ENCODE peak calls at places on chromosomes 12 and 14, in four cellular contexts. D, A, X and P are unnamed samples.

GRCh38 chr12:13342971-13343370 is 146.4 kb downstream of the EMP1 start:
- DNase-seq in D (no peak), A (no peak), X (no peak), P (no peak)

GRCh38 chr14:32038876-32039275 is 38.2 kb upstream of the ARHGAP5 start:
- DNase-seq in D (no peak), A (no peak), X (no peak), P (peak)

GRCh38 chr12:89657090-89657489 is 51.5 kb downstream of the ATP2B1 start:
- DNase-seq in D (no peak), A (no peak), X (no peak), P (no peak)

GRCh38 chr12:66804555-66804954 is 125.7 kb upstream of the GRIP1 start:
- DNase-seq in D (no peak), A (no peak), X (no peak), P (no peak)

GRCh38 chr14:69034612-69035262 is 55.6 kb upstream of the ACTN1 start:
- DNase-seq in D (no peak), A (no peak), X (no peak), P (peak)

GRCh38 chr12:76554411-76555225 is 5.0 kb downstream of the OSBPL8 start:
- DNase-seq in D (no peak), A (no peak), X (no peak), P (no peak)

GRCh38 chr12:12201274-12201758 is 65.5 kb downstream of the LRP6 start:
- DNase-seq in D (no peak), A (no peak), X (peak), P (peak)

GRCh38 chr12:48580831-48581230 is 11.0 kb upstream of the LALBA start:
- DNase-seq in D (no peak), A (no peak), X (no peak), P (no peak)

GRCh38 chr12:62191747-62192485 is 68.3 kb upstream of the USP15 start:
- DNase-seq in D (no peak), A (no peak), X (no peak), P (no peak)

GRCh38 chr12:28235017-28235416 is 44.8 kb downstream of the CCDC91 start:
- DNase-seq in D (no peak), A (no peak), X (no peak), P (no peak)

GRCh38 chr12:24754690-24755638 is 193.9 kb downstream of the BCAT1 start:
- DNase-seq in D (no peak), A (no peak), X (no peak), P (peak)

GRCh38 chr12:90020006-90020405 is 311.4 kb upstream of the ATP2B1 start:
- DNase-seq in D (no peak), A (no peak), X (no peak), P (peak)

GRCh38 chr14:79278798-79279644 is 932.3 kb downstream of the DIO2 start:
- DNase-seq in D (no peak), A (peak), X (no peak), P (peak)

GRCh38 chr12:65229441-65229840 is 49.0 kb upstream of the MSRB3 start:
- DNase-seq in D (no peak), A (no peak), X (no peak), P (peak)

GRCh38 chr14:34081576-34082136 is 130.8 kb upstream of the EGLN3 start:
- DNase-seq in D (no peak), A (peak), X (no peak), P (peak)

GRCh38 chr12:25960176-25960575 is 1.7 kb downstream of the RASSF8 start:
- DNase-seq in D (no peak), A (peak), X (no peak), P (peak)

GRCh38 chr14:49550284-49551184 is 35.6 kb downstream of the RPS29 start:
- DNase-seq in D (no peak), A (no peak), X (peak), P (peak)

GRCh38 chr12:92299744-92300143 is 154.1 kb upstream of the BTG1 start:
- DNase-seq in D (no peak), A (no peak), X (no peak), P (no peak)

GRCh38 chr14:90405755-90406154 is 8.9 kb downstream of the CALM1 start:
- DNase-seq in D (no peak), A (no peak), X (no peak), P (no peak)

GRCh38 chr12:26298785-26299621 is 103.6 kb downstream of the SSPN start:
- DNase-seq in D (peak), A (peak), X (peak), P (peak)

GRCh38 chr12:103241184-103241583 is 254.6 kb downstream of the C12orf42 start:
- DNase-seq in D (no peak), A (no peak), X (no peak), P (no peak)

GRCh38 chr14:52951730-52952481 is 1.1 kb upstream of the FERMT2 start:
- DNase-seq in D (no peak), A (peak), X (peak), P (peak)

GRCh38 chr12:48060474-48060873 is 45.4 kb downstream of the SENP1 start:
- DNase-seq in D (no peak), A (no peak), X (no peak), P (no peak)

GRCh38 chr12:41486718-41487117 is 298.6 kb downstream of the PDZRN4 start:
- DNase-seq in D (no peak), A (no peak), X (no peak), P (peak)
- TF ChIP-seq ELK1 in D (no peak), A (no peak), X (no peak), P (no peak)

GRCh38 chr12:97985834-97986233 is 523.2 kb downstream of the RMST start:
- DNase-seq in D (no peak), A (no peak), X (no peak), P (no peak)
- TF ChIP-seq RAD21 in D (no peak), A (no peak), X (no peak), P (no peak)

GRCh38 chr12:46300906-46301305 is 32.1 kb upstream of the SLC38A1 start:
- DNase-seq in D (no peak), A (no peak), X (no peak), P (peak)
- TF ChIP-seq ELK1 in D (no peak), A (no peak), X (no peak), P (no peak)

GRCh38 chr12:59737725-59738463 is 142.1 kb downstream of the SLC16A7 start:
- DNase-seq in D (no peak), A (no peak), X (no peak), P (peak)
- TF ChIP-seq RAD21 in D (no peak), A (no peak), X (no peak), P (no peak)

GRCh38 chr14:89384636-89385035 is 32.4 kb downstream of the FOXN3 start:
- DNase-seq in D (no peak), A (no peak), X (no peak), P (no peak)

GRCh38 chr14:89382487-89383170 is 34.4 kb downstream of the FOXN3 start:
- DNase-seq in D (no peak), A (no peak), X (no peak), P (no peak)

GRCh38 chr14:89383171-89383845 is 33.7 kb downstream of the FOXN3 start:
- DNase-seq in D (no peak), A (no peak), X (no peak), P (no peak)

GRCh38 chr14:89386214-89386886 is 30.7 kb downstream of the FOXN3 start:
- DNase-seq in D (peak), A (no peak), X (no peak), P (peak)

DNA sequence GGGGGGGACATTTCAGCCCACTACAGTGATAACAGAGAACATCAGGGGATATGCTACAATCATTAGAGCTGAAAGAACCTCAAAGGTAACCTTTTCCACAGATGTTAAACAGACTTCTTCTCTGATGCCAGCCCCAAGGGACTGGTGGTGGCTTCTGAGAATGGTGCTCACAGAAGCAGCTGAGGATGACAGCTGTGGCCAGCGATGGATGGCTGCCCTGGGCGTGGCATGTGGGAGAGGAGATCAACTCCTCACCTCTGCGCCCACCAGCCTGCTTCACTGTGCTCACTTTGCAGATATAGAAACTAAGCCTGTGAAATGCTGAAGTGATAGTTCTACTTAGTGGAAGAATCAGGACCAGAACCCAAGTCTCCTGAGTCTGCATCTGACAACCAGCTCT is 33.0 kb downstream of the FOXN3 start:
- DNase-seq in D (peak), A (no peak), X (no peak), P (no peak)
- TF ChIP-seq ELK1 in D (no peak), A (no peak), X (no peak), P (no peak)

GRCh38 chr12:52628111-52628507 is 9.8 kb upstream of the KRT73 start:
- DNase-seq in D (no peak), A (no peak), X (no peak), P (no peak)

GRCh38 chr12:52630609-52631200 is 12.3 kb upstream of the KRT73 start:
- DNase-seq in D (no peak), A (no peak), X (no peak), P (no peak)

GRCh38 chr12:52628841-52629240 is 10.5 kb upstream of the KRT73 start:
- DNase-seq in D (no peak), A (no peak), X (no peak), P (no peak)

GRCh38 chr12:52630104-52630500 is 11.7 kb upstream of the KRT73 start:
- DNase-seq in D (no peak), A (no peak), X (no peak), P (no peak)

GRCh38 chr12:52629251-52630103 is 11.1 kb upstream of the KRT73 start:
- DNase-seq in D (no peak), A (no peak), X (no peak), P (no peak)
- TF ChIP-seq RAD21 in D (no peak), A (no peak), X (no peak), P (no peak)

GRCh38 chr12:131948166-131948712 is 1.5 kb upstream of the EP400 start:
- DNase-seq in D (no peak), A (no peak), X (no peak), P (no peak)
- TF ChIP-seq ELK1 in D (no peak), A (no peak), X (no peak), P (no peak)

GRCh38 chr14:102583726-102584125 is 8.7 kb upstream of the RCOR1 start:
- DNase-seq in D (no peak), A (no peak), X (no peak), P (no peak)

GRCh38 chr14:102581193-102581592 is 11.3 kb upstream of the RCOR1 start:
- DNase-seq in D (no peak), A (no peak), X (no peak), P (no peak)

GRCh38 chr14:102578821-102579220 is 13.6 kb upstream of the RCOR1 start:
- DNase-seq in D (no peak), A (no peak), X (no peak), P (no peak)

GRCh38 chr14:102580552-102581110 is 11.8 kb upstream of the RCOR1 start:
- DNase-seq in D (no peak), A (no peak), X (no peak), P (no peak)

GRCh38 chr14:102579696-102580551 is 12.5 kb upstream of the RCOR1 start:
- DNase-seq in D (no peak), A (no peak), X (no peak), P (peak)
- TF ChIP-seq RAD21 in D (no peak), A (no peak), X (no peak), P (no peak)